ENCODE peak calls at places on chromosome 10, in eight cellular contexts. One of them, this sample, is unnamed.

GRCh38 chr10:121576139-121576538 is 22.1 kb downstream of the FGFR2 start:
- ATAC-seq in aorta: no peak
- ATAC-seq in esophagus mucosa: no peak
- ATAC-seq in lower lobe of right lung: no peak
- ATAC-seq in upper lobe of right lung: no peak
- ATAC-seq in activated CD8-positive, alpha-beta memory T cell treated with anti-CD3 and anti-CD28 coated beads, Interleukin-2, amount 10 ng/mL, durations not matched to agents 7 days and 5 days: no peak
- ATAC-seq in mucosa of descending colon: no peak
- ATAC-seq in effector memory CD8-positive, alpha-beta T cell: no peak
- ATAC-seq in this sample: no peak

GRCh38 chr10:17007381-17007780 is 122.2 kb downstream of the CUBN start:
- ATAC-seq in esophagus mucosa: no peak
- ATAC-seq in lower lobe of right lung: peak; percentile 31
- ATAC-seq in activated CD8-positive, alpha-beta memory T cell treated with anti-CD3 and anti-CD28 coated beads, Interleukin-2, amount 10 ng/mL, durations not matched to agents 7 days and 5 days: no peak
- ATAC-seq in upper lobe of right lung: no peak
- ATAC-seq in aorta: no peak
- ATAC-seq in effector memory CD8-positive, alpha-beta T cell: no peak
- ATAC-seq in mucosa of descending colon: no peak
- ATAC-seq in this sample: no peak

GRCh38 chr10:131814567-131815290 is 86.1 kb upstream of the PPP2R2D start:
- ATAC-seq in aorta: no peak
- ATAC-seq in upper lobe of right lung: no peak
- ATAC-seq in lower lobe of right lung: no peak
- ATAC-seq in mucosa of descending colon: no peak
- ATAC-seq in esophagus mucosa: no peak
- ATAC-seq in activated CD8-positive, alpha-beta memory T cell treated with anti-CD3 and anti-CD28 coated beads, Interleukin-2, amount 10 ng/mL, durations not matched to agents 7 days and 5 days: no peak
- ATAC-seq in effector memory CD8-positive, alpha-beta T cell: no peak
- ATAC-seq in this sample: no peak

GRCh38 chr10:73584737-73585136 is 6.4 kb downstream of the USP54 start:
- ATAC-seq in activated CD8-positive, alpha-beta memory T cell treated with anti-CD3 and anti-CD28 coated beads, Interleukin-2, amount 10 ng/mL, durations not matched to agents 7 days and 5 days: no peak
- ATAC-seq in esophagus mucosa: no peak
- ATAC-seq in effector memory CD8-positive, alpha-beta T cell: no peak
- ATAC-seq in mucosa of descending colon: no peak
- ATAC-seq in upper lobe of right lung: no peak
- ATAC-seq in lower lobe of right lung: no peak
- ATAC-seq in aorta: no peak
- ATAC-seq in this sample: no peak

GRCh38 chr10:92572362-92573090 is 1.4 kb downstream of the IDE start:
- ATAC-seq in aorta: no peak
- ATAC-seq in mucosa of descending colon: no peak
- ATAC-seq in activated CD8-positive, alpha-beta memory T cell treated with anti-CD3 and anti-CD28 coated beads, Interleukin-2, amount 10 ng/mL, durations not matched to agents 7 days and 5 days: no peak
- ATAC-seq in esophagus mucosa: no peak
- ATAC-seq in effector memory CD8-positive, alpha-beta T cell: no peak
- ATAC-seq in upper lobe of right lung: no peak
- ATAC-seq in lower lobe of right lung: no peak
- ATAC-seq in this sample: no peak

GRCh38 chr10:28875535-28876208 is 198.4 kb downstream of the BAMBI start:
- ATAC-seq in esophagus mucosa: no peak
- ATAC-seq in lower lobe of right lung: no peak
- ATAC-seq in mucosa of descending colon: no peak
- ATAC-seq in activated CD8-positive, alpha-beta memory T cell treated with anti-CD3 and anti-CD28 coated beads, Interleukin-2, amount 10 ng/mL, durations not matched to agents 7 days and 5 days: no peak
- ATAC-seq in effector memory CD8-positive, alpha-beta T cell: no peak
- ATAC-seq in upper lobe of right lung: no peak
- ATAC-seq in aorta: no peak
- ATAC-seq in this sample: no peak

GRCh38 chr10:101130984-101131961 is at the start of gene TLX1:
- ATAC-seq in upper lobe of right lung: peak; percentile 21
- ATAC-seq in aorta: no peak
- ATAC-seq in effector memory CD8-positive, alpha-beta T cell: peak; percentile 41
- ATAC-seq in activated CD8-positive, alpha-beta memory T cell treated with anti-CD3 and anti-CD28 coated beads, Interleukin-2, amount 10 ng/mL, durations not matched to agents 7 days and 5 days: no peak
- ATAC-seq in lower lobe of right lung: peak; percentile 58
- ATAC-seq in esophagus mucosa: peak; percentile 16
- ATAC-seq in mucosa of descending colon: peak; percentile 50
- ATAC-seq in this sample: peak; percentile 52

GRCh38 chr10:32180354-32181280 is 124.4 kb upstream of the KIF5B start:
- ATAC-seq in esophagus mucosa: no peak
- ATAC-seq in aorta: peak; percentile 11
- ATAC-seq in upper lobe of right lung: no peak
- ATAC-seq in mucosa of descending colon: no peak
- ATAC-seq in activated CD8-positive, alpha-beta memory T cell treated with anti-CD3 and anti-CD28 coated beads, Interleukin-2, amount 10 ng/mL, durations not matched to agents 7 days and 5 days: no peak
- ATAC-seq in effector memory CD8-positive, alpha-beta T cell: no peak
- ATAC-seq in lower lobe of right lung: no peak
- ATAC-seq in this sample: no peak

GRCh38 chr10:69101451-69102095 is 13.7 kb downstream of the SRGN start:
- ATAC-seq in aorta: no peak
- ATAC-seq in effector memory CD8-positive, alpha-beta T cell: peak; percentile 60
- ATAC-seq in upper lobe of right lung: peak; percentile 80
- ATAC-seq in activated CD8-positive, alpha-beta memory T cell treated with anti-CD3 and anti-CD28 coated beads, Interleukin-2, amount 10 ng/mL, durations not matched to agents 7 days and 5 days: peak; percentile 70
- ATAC-seq in esophagus mucosa: no peak
- ATAC-seq in mucosa of descending colon: peak; percentile 8
- ATAC-seq in lower lobe of right lung: peak; percentile 60
- ATAC-seq in this sample: no peak

GRCh38 chr10:88194041-88194887 is 330.8 kb downstream of the PTEN start:
- ATAC-seq in esophagus mucosa: peak; percentile 73
- ATAC-seq in aorta: no peak
- ATAC-seq in lower lobe of right lung: no peak
- ATAC-seq in upper lobe of right lung: peak; percentile 37
- ATAC-seq in mucosa of descending colon: peak; percentile 80
- ATAC-seq in activated CD8-positive, alpha-beta memory T cell treated with anti-CD3 and anti-CD28 coated beads, Interleukin-2, amount 10 ng/mL, durations not matched to agents 7 days and 5 days: peak; percentile 81
- ATAC-seq in effector memory CD8-positive, alpha-beta T cell: peak; percentile 99
- ATAC-seq in this sample: peak; percentile 71

This sample was measured in gastroesophageal sphincter.